ENCODE peak calls at places on chromosomes 3 and 15, in eight cellular contexts. D is NCI-H460; X is lower leg skin; M is activated CD8-positive, alpha-beta memory T cell treated with anti-CD3 and anti-CD28 coated beads for 48 hours; N is germinal center; U is activated T-helper 1 cell treated with anti-CD3 and anti-CD28 coated beads, Interleukin-2, amount 50 U/mL, for 16 hours; J is ureter; L is HT1080. G is an unnamed sample.
A peak's percentile ranks its signal among the peaks of the same experiment; 100 is the strongest.

GRCh38 chr3:21216598-21216997 is 534.4 kb downstream of the ZNF385D start:
- DNase-seq in D (no peak), U (no peak), J (no peak), N (no peak), M (no peak), X (no peak), L (peak; percentile 29), G (no peak)

GRCh38 chr15:85545185-85545584 is 164.8 kb downstream of the AKAP13 start:
- DNase-seq in M (no peak), J (no peak), N (no peak), L (no peak), D (no peak), X (no peak), U (no peak), G (no peak)

GRCh38 chr3:114365268-114365667 is 71.4 kb downstream of the TIGIT start:
- DNase-seq in N (no peak), X (no peak), U (no peak), D (no peak), M (no peak), J (no peak), L (no peak), G (no peak)

GRCh38 chr3:171200052-171201029 is 173.8 kb upstream of the SLC2A2 start:
- DNase-seq in X (no peak), L (peak; percentile 53), N (no peak), D (no peak), J (no peak), U (no peak), M (no peak), G (no peak)

GRCh38 chr3:143885803-143886427 is 37.6 kb upstream of the SLC9A9 start:
- DNase-seq in N (peak; percentile 48), J (no peak), M (no peak), D (peak; percentile 29), U (no peak), L (peak; percentile 66), X (no peak), G (no peak)

GRCh38 chr3:138493804-138494606 is 59.6 kb downstream of the ESYT3 start:
- DNase-seq in X (no peak), J (no peak), U (no peak), N (no peak), M (no peak), D (peak; percentile 85), L (peak; percentile 96), G (no peak)

GRCh38 chr15:67017318-67017717 is 48.1 kb upstream of the SMAD3 start:
- DNase-seq in M (no peak), U (no peak), D (no peak), N (no peak), J (no peak), X (no peak), L (no peak), G (no peak)

GRCh38 chr15:73800662-73801345 is 47.7 kb upstream of the INSYN1 start:
- DNase-seq in D (no peak), U (no peak), J (peak; percentile 53), L (peak; percentile 86), X (no peak), N (no peak), M (no peak), G (no peak)

GRCh38 chr3:52225452-52226228 is at the start of gene TLR9:
- DNase-seq in N (peak; percentile 91), D (no peak), J (peak; percentile 42), X (no peak), L (no peak), U (no peak), M (no peak), G (no peak)

GRCh38 chr3:52314495-52314894 is 1.6 kb upstream of the DNAH1 start:
- DNase-seq in U (no peak), N (no peak), L (no peak), D (no peak), M (no peak), X (no peak), J (no peak), G (no peak)

GRCh38 chr15:95793226-95793625 is 537.3 kb upstream of the NR2F2 start:
- DNase-seq in M (no peak), X (no peak), N (no peak), L (no peak), D (no peak), J (no peak), U (no peak), G (no peak)

GRCh38 chr3:146326875-146327543 is 76.1 kb upstream of the PLSCR4 start:
- DNase-seq in U (no peak), L (peak; percentile 69), M (no peak), N (no peak), X (no peak), J (no peak), D (peak; percentile 30), G (no peak)

GRCh38 chr15:66841953-66842681 is 140.1 kb downstream of the SMAD6 start:
- DNase-seq in D (peak; percentile 69), J (peak; percentile 92), U (no peak), M (no peak), L (peak; percentile 90), X (peak; percentile 85), N (peak; percentile 45), G (peak; percentile 65)

GRCh38 chr15:78024141-78024567 is 53.4 kb downstream of the TBC1D2B start:
- DNase-seq in M (no peak), L (no peak), J (no peak), D (no peak), U (no peak), N (no peak), X (no peak), G (no peak)

GRCh38 chr15:90955911-90956310 is 1.2 kb downstream of the RCCD1 start:
- DNase-seq in M (no peak), U (no peak), D (no peak), N (no peak), J (no peak), X (no peak), L (no peak), G (no peak)

GRCh38 chr3:157782236-157782635 is 279.0 kb upstream of the VEPH1 start:
- DNase-seq in N (no peak), M (no peak), L (peak; percentile 48), J (no peak), D (no peak), X (no peak), U (no peak), G (no peak)

GRCh38 chr3:145785650-145786049 is 375.3 kb downstream of the PLOD2 start:
- DNase-seq in X (no peak), N (no peak), J (no peak), M (no peak), D (no peak), L (no peak), U (no peak), G (no peak)

GRCh38 chr15:89523101-89523500 is 26.7 kb upstream of the RHCG start:
- DNase-seq in U (no peak), N (no peak), X (no peak), L (no peak), J (no peak), D (no peak), M (no peak), G (no peak)

GRCh38 chr3:171328419-171329082 is 131.7 kb downstream of the TNIK start:
- DNase-seq in M (peak; percentile 7), N (no peak), X (no peak), J (no peak), D (no peak), U (peak; percentile 5), L (peak; percentile 70), G (no peak)

GRCh38 chr3:139561959-139562676 is 22.6 kb upstream of the RBP1 start:
- DNase-seq in M (no peak), D (no peak), L (peak; percentile 28), N (no peak), U (no peak), X (no peak), J (no peak), G (no peak)

GRCh38 chr15:31504462-31504839 is 177.8 kb downstream of the KLF13 start:
- DNase-seq in L (no peak), M (no peak), N (no peak), X (no peak), U (no peak), J (no peak), D (no peak), G (no peak)

GRCh38 chr15:37028609-37029287 is 71.6 kb downstream of the MEIS2 start:
- DNase-seq in N (no peak), L (no peak), D (no peak), J (no peak), X (no peak), U (no peak), M (no peak), G (no peak)

GRCh38 chr15:39472661-39473657 is 107.9 kb upstream of the THBS1 start:
- DNase-seq in U (no peak), N (no peak), J (peak; percentile 80), X (peak; percentile 67), D (no peak), L (no peak), M (no peak), G (peak; percentile 59)

GRCh38 chr3:177781686-177782161 is 584.4 kb upstream of the TBL1XR1 start:
- DNase-seq in D (no peak), N (no peak), U (no peak), J (no peak), L (no peak), X (peak; percentile 66), M (no peak), G (no peak)

GRCh38 chr3:117874028-117874765 is 1160.4 kb downstream of the IGSF11 start:
- DNase-seq in U (no peak), M (no peak), N (no peak), J (no peak), D (no peak), X (no peak), L (no peak), G (no peak)

GRCh38 chr15:58602823-58603222 is 146.7 kb downstream of the ADAM10 start:
- DNase-seq in D (no peak), L (no peak), M (no peak), U (no peak), X (no peak), N (no peak), J (no peak), G (no peak)

GRCh38 chr3:42638339-42638842 is 15.1 kb upstream of the ZBTB47 start:
- DNase-seq in L (no peak), N (no peak), M (no peak), U (no peak), X (no peak), J (no peak), D (no peak), G (no peak)

GRCh38 chr3:188944108-188944507 is 227.7 kb upstream of the TPRG1 start:
- DNase-seq in L (no peak), J (no peak), M (no peak), D (no peak), U (no peak), N (no peak), X (peak; percentile 80), G (no peak)

GRCh38 chr15:49855917-49856637 is 235.2 kb downstream of the DTWD1 start:
- DNase-seq in J (no peak), M (no peak), U (no peak), N (no peak), X (peak; percentile 26), L (no peak), D (peak; percentile 97), G (peak; percentile 4)

GRCh38 chr15:39403674-39404117 is 177.2 kb upstream of the THBS1 start:
- DNase-seq in U (no peak), X (no peak), J (no peak), M (no peak), D (no peak), L (peak; percentile 36), N (no peak), G (no peak)

GRCh38 chr3:122315619-122316018 is 9.4 kb upstream of the CSTA start:
- DNase-seq in D (no peak), U (no peak), M (no peak), J (no peak), L (no peak), N (no peak), X (no peak), G (no peak)

GRCh38 chr3:65902304-65902793 is 136.4 kb downstream of the MAGI1 start:
- DNase-seq in X (peak; percentile 67), M (no peak), U (no peak), N (no peak), D (no peak), J (peak; percentile 73), L (no peak), G (no peak)

GRCh38 chr3:34260266-34260990 is 462.0 kb downstream of the PDCD6IP start:
- DNase-seq in M (no peak), U (no peak), J (peak; percentile 57), X (no peak), N (peak; percentile 41), L (peak; percentile 7), D (peak; percentile 32), G (peak; percentile 5)

GRCh38 chr3:2822611-2823010 is 287.6 kb downstream of the IL5RA start:
- DNase-seq in N (no peak), X (no peak), J (no peak), M (no peak), L (no peak), U (no peak), D (no peak), G (no peak)